ENCODE peak calls at places on chromosomes 12 and 14, in six cellular contexts. One of them, this sample, is unnamed.

GRCh38 chr12:123097521-123098084 is 53.3 kb downstream of the PITPNM2 start:
- DNase-seq in IMR-90: no peak
- DNase-seq in stomach: peak; percentile 28
- DNase-seq in esophagus squamous epithelium: no peak
- DNase-seq in suprapubic skin: no peak
- DNase-seq in A549: no peak
- DNase-seq in this sample: no peak

GRCh38 chr14:20219033-20219432 is 4.5 kb upstream of the OR11H6 start:
- DNase-seq in IMR-90: no peak
- DNase-seq in stomach: no peak
- DNase-seq in esophagus squamous epithelium: no peak
- DNase-seq in suprapubic skin: no peak
- DNase-seq in A549: peak; percentile 42
- DNase-seq in this sample: no peak

GRCh38 chr12:68976304-68976915 is 43.4 kb upstream of the CPM start:
- DNase-seq in IMR-90: no peak
- DNase-seq in stomach: no peak
- DNase-seq in esophagus squamous epithelium: no peak
- DNase-seq in suprapubic skin: no peak
- DNase-seq in A549: no peak
- DNase-seq in this sample: no peak

GRCh38 chr14:78709795-78710569 is 539.8 kb downstream of the NRXN3 start:
- DNase-seq in IMR-90: no peak
- DNase-seq in stomach: no peak
- DNase-seq in esophagus squamous epithelium: no peak
- DNase-seq in suprapubic skin: no peak
- DNase-seq in A549: no peak
- DNase-seq in this sample: no peak

GRCh38 chr12:42617622-42618021 is 28.1 kb upstream of the PRICKLE1 start:
- DNase-seq in IMR-90: peak; percentile 7
- DNase-seq in stomach: no peak
- DNase-seq in esophagus squamous epithelium: no peak
- DNase-seq in suprapubic skin: no peak
- DNase-seq in A549: no peak
- DNase-seq in this sample: no peak

GRCh38 chr14:24806061-24806678 is 172.2 kb upstream of the GZMB start:
- DNase-seq in IMR-90: peak; percentile 45
- DNase-seq in stomach: peak; percentile 85
- DNase-seq in esophagus squamous epithelium: no peak
- DNase-seq in suprapubic skin: no peak
- DNase-seq in A549: peak; percentile 68
- DNase-seq in this sample: peak; percentile 86

GRCh38 chr12:58247633-58248032 is 306.3 kb downstream of the ATP23 start:
- DNase-seq in IMR-90: no peak
- DNase-seq in stomach: no peak
- DNase-seq in esophagus squamous epithelium: no peak
- DNase-seq in suprapubic skin: no peak
- DNase-seq in A549: peak; percentile 19
- DNase-seq in this sample: no peak

GRCh38 chr14:61222388-61222787 is 58.8 kb downstream of the TMEM30B start:
- DNase-seq in IMR-90: no peak
- DNase-seq in stomach: no peak
- DNase-seq in esophagus squamous epithelium: no peak
- DNase-seq in suprapubic skin: no peak
- DNase-seq in A549: no peak
- DNase-seq in this sample: no peak

GRCh38 chr12:68013181-68013580 is 23.9 kb downstream of the IFNG-AS1 start:
- DNase-seq in IMR-90: no peak
- DNase-seq in stomach: no peak
- DNase-seq in esophagus squamous epithelium: no peak
- DNase-seq in suprapubic skin: no peak
- DNase-seq in A549: no peak
- DNase-seq in this sample: no peak

GRCh38 chr12:5803532-5803931 is 141.5 kb downstream of the ANO2 start:
- DNase-seq in IMR-90: no peak
- DNase-seq in stomach: no peak
- DNase-seq in esophagus squamous epithelium: no peak
- DNase-seq in suprapubic skin: no peak
- DNase-seq in A549: no peak
- DNase-seq in this sample: no peak

DNA sequence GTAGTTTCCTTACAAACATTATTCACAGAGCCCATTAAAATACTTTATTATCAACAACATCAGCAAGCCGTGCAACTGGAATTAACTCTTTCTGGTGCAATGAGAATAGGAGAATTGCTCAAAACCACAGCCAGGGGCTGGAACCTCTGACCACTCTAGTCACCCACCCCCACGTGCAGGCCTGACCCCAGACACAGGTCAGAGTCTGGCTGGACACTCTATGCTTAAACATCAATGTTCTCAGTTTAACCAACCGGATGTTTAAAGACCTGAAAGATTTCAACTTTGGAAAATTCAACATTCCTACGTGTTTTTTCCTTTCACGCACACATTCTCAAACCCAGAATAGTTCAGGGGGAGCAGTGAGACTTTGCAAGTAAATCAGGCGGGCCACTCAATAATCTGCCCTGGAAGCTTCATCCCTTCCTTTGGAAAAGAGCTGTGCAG is 65.1 kb downstream of the FOXN3 start:
- DNase-seq in IMR-90: no peak
- DNase-seq in stomach: no peak
- DNase-seq in esophagus squamous epithelium: no peak
- DNase-seq in suprapubic skin: no peak
- DNase-seq in A549: no peak
- DNase-seq in this sample: no peak
- TF ChIP-seq POLR2A in IMR-90: no peak
- TF ChIP-seq POLR2A in stomach: no peak
- TF ChIP-seq POLR2A in esophagus squamous epithelium: no peak
- TF ChIP-seq POLR2A in suprapubic skin: no peak
- TF ChIP-seq POLR2A in A549: no peak
- TF ChIP-seq POLR2A in this sample: no peak

GRCh38 chr12:50986961-50987737 is 34.8 kb downstream of the HIGD1C start:
- DNase-seq in IMR-90: peak; percentile 72
- DNase-seq in stomach: peak; percentile 49
- DNase-seq in esophagus squamous epithelium: no peak
- DNase-seq in suprapubic skin: no peak
- DNase-seq in A549: peak; percentile 60
- DNase-seq in this sample: peak; percentile 50
- H3K27ac ChIP-seq in IMR-90: no peak overlapping the region
- H3K27ac ChIP-seq in stomach: peak overlapping the region; percentile 4
- H3K27ac ChIP-seq in esophagus squamous epithelium: peak overlapping the region; percentile 40
- H3K27ac ChIP-seq in suprapubic skin: peak overlapping the region; percentile 84
- H3K27ac ChIP-seq in A549: no peak overlapping the region
- H3K27ac ChIP-seq in this sample: peak overlapping the region; percentile 37

DNA sequence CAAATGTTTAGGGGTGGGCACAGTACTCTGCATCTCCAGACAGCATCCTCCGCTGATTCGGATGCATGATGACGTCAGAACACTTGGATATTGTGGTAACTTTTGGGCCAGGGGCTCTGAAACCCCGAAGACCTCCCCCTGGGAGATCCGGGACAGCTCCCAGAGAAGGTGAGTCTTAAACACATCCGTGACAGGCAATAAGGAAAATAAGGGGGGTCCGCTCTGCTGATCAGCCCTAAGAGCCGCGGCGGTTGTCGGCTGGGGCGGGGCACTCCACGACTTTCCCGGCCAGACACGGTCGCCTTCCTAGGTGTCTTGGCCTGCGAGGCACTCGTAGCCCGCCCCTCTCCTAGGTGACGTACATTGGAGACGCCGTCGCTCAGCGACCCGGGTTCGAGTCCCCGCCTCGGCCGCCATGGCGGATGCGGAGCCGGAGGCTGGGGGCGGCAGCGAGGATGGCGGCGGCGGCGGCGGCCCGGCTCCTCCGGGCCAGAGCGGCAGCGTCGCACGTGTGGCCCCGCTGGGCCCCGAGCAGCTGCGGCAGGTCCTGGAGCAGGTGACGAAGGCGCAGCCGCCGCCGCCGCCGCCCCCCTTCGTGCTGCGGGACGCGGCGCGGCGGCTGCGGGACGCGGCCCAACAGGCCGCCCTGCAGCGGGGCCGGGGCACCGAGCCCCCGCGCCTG is at the start of gene ZNF839:
- DNase-seq in IMR-90: peak; percentile 86
- DNase-seq in stomach: peak; percentile 93
- DNase-seq in esophagus squamous epithelium: peak; percentile 64
- DNase-seq in suprapubic skin: peak; percentile 96
- DNase-seq in A549: peak; percentile 93
- DNase-seq in this sample: peak; percentile 93
- TF ChIP-seq POLR2A in IMR-90: no peak
- TF ChIP-seq POLR2A in stomach: no peak
- TF ChIP-seq POLR2A in esophagus squamous epithelium: no peak
- TF ChIP-seq POLR2A in suprapubic skin: no peak
- TF ChIP-seq POLR2A in A549: peak; percentile 8
- TF ChIP-seq POLR2A in this sample: no peak

GRCh38 chr12:92988622-92989130 is 59.6 kb upstream of the EEA1 start:
- DNase-seq in IMR-90: no peak
- DNase-seq in stomach: no peak
- DNase-seq in esophagus squamous epithelium: no peak
- DNase-seq in suprapubic skin: no peak
- DNase-seq in A549: no peak
- DNase-seq in this sample: no peak
- H3K27ac ChIP-seq in IMR-90: no peak overlapping the region
- H3K27ac ChIP-seq in stomach: peak overlapping the region; percentile 75
- H3K27ac ChIP-seq in esophagus squamous epithelium: no peak overlapping the region
- H3K27ac ChIP-seq in suprapubic skin: no peak overlapping the region
- H3K27ac ChIP-seq in A549: no peak overlapping the region
- H3K27ac ChIP-seq in this sample: no peak overlapping the region

GRCh38 chr12:11654338-11654737 is 4.9 kb downstream of the ETV6 start:
- DNase-seq in IMR-90: no peak
- DNase-seq in stomach: no peak
- DNase-seq in esophagus squamous epithelium: no peak
- DNase-seq in suprapubic skin: no peak
- DNase-seq in A549: no peak
- DNase-seq in this sample: no peak
- TF ChIP-seq POLR2A in IMR-90: no peak
- TF ChIP-seq POLR2A in stomach: no peak
- TF ChIP-seq POLR2A in esophagus squamous epithelium: no peak
- TF ChIP-seq POLR2A in suprapubic skin: no peak
- TF ChIP-seq POLR2A in A549: no peak
- TF ChIP-seq POLR2A in this sample: no peak

DNA sequence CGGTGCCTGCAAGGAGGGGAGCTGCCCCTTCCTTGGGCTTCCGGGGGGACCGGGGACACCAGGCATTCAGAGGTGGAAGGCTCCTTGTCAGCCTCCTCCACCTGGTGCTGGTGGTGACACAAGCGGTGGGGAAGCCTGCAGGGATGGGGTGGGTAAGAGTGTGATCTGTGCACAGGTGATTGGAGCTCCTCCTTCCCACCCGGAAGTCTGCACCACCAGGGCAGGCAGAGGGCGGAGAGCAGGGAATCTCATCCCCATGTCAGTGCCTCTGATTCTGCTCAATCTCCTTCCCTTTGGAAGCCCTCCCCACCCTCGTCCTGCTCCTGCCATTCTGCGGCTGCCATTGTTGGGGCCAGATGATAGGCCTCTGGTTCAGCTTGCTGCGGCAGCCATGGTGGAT is 238.1 kb upstream of the CRY1 start:
- DNase-seq in IMR-90: no peak
- DNase-seq in stomach: no peak
- DNase-seq in esophagus squamous epithelium: no peak
- DNase-seq in suprapubic skin: no peak
- DNase-seq in A549: no peak
- DNase-seq in this sample: no peak
- H3K27ac ChIP-seq in IMR-90: no peak overlapping the region
- H3K27ac ChIP-seq in stomach: no peak overlapping the region
- H3K27ac ChIP-seq in esophagus squamous epithelium: no peak overlapping the region
- H3K27ac ChIP-seq in suprapubic skin: no peak overlapping the region
- H3K27ac ChIP-seq in A549: peak overlapping the region; percentile 82
- H3K27ac ChIP-seq in this sample: no peak overlapping the region

DNA sequence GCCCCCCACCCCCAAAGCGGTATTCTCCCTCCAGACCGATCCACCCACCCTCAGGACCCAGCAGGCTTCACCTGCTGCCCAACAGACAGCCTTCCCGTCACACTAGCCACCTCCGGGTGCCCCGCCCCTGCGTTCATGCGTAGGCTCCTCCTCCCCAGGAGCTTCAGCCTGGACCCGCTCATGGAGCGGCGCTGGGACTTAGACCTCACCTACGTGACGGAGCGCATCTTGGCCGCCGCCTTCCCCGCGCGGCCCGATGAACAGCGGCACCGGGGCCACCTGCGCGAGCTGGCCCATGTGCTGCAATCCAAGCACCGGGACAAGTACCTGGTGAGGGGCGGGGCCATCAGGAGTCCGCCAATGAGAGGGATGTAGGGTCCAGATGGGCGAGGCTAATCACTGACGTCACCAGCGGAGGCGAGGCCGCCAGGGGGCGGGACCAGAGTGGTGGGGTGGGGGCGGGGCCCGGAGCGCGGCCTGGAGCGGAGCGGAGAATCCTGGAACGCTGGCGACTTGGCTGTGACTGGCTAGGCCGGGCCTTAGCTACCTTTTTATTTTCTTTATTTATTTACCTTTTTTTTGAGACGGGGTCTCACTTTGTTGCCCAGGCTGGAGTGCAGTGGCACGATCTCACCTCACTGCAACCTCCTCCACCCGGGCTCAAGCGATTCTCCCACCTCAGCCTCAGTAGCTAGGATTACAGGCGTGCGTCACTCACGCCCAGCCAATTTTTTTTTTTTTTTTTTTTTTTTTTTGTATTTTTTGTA is 4.4 kb downstream of the TNS2 start:
- DNase-seq in IMR-90: peak; percentile 77
- DNase-seq in stomach: peak; percentile 98
- DNase-seq in esophagus squamous epithelium: peak; percentile 77
- DNase-seq in suprapubic skin: peak; percentile 95
- DNase-seq in A549: peak; percentile 96
- DNase-seq in this sample: peak; percentile 99
- TF ChIP-seq POLR2A in IMR-90: no peak
- TF ChIP-seq POLR2A in stomach: no peak
- TF ChIP-seq POLR2A in esophagus squamous epithelium: peak; percentile 54
- TF ChIP-seq POLR2A in suprapubic skin: no peak
- TF ChIP-seq POLR2A in A549: peak; percentile 50
- TF ChIP-seq POLR2A in this sample: peak; percentile 95

GRCh38 chr12:108642899-108643654 is 9.4 kb upstream of the SELPLG start:
- DNase-seq in IMR-90: no peak
- DNase-seq in stomach: no peak
- DNase-seq in esophagus squamous epithelium: no peak
- DNase-seq in suprapubic skin: no peak
- DNase-seq in A549: no peak
- DNase-seq in this sample: no peak

GRCh38 chr12:108643941-108644742 is 10.4 kb upstream of the SELPLG start:
- DNase-seq in IMR-90: no peak
- DNase-seq in stomach: no peak
- DNase-seq in esophagus squamous epithelium: no peak
- DNase-seq in suprapubic skin: peak; percentile 78
- DNase-seq in A549: peak; percentile 53
- DNase-seq in this sample: peak; percentile 91

GRCh38 chr12:108645686-108646596 is 12.2 kb upstream of the SELPLG start:
- DNase-seq in IMR-90: no peak
- DNase-seq in stomach: no peak
- DNase-seq in esophagus squamous epithelium: no peak
- DNase-seq in suprapubic skin: peak; percentile 36
- DNase-seq in A549: no peak
- DNase-seq in this sample: no peak

GRCh38 chr12:108646597-108647190 is 13.0 kb upstream of the SELPLG start:
- DNase-seq in IMR-90: peak; percentile 76
- DNase-seq in stomach: no peak
- DNase-seq in esophagus squamous epithelium: no peak
- DNase-seq in suprapubic skin: no peak
- DNase-seq in A549: no peak
- DNase-seq in this sample: no peak

GRCh38 chr12:108644743-108645120 is 11.0 kb upstream of the SELPLG start:
- DNase-seq in IMR-90: no peak
- DNase-seq in stomach: no peak
- DNase-seq in esophagus squamous epithelium: no peak
- DNase-seq in suprapubic skin: peak; percentile 41
- DNase-seq in A549: no peak
- DNase-seq in this sample: no peak
- H3K27ac ChIP-seq in IMR-90: no peak overlapping the region
- H3K27ac ChIP-seq in stomach: peak overlapping the region; percentile 40
- H3K27ac ChIP-seq in esophagus squamous epithelium: peak overlapping the region; percentile 71
- H3K27ac ChIP-seq in suprapubic skin: peak overlapping the region; percentile 53
- H3K27ac ChIP-seq in A549: peak overlapping the region; percentile 74
- H3K27ac ChIP-seq in this sample: peak overlapping the region; percentile 67

This sample was measured in thyroid gland.